ENCODE peak calls at places on chromosome 21, in nine cellular contexts. D is AG10803, F is tibial artery, Y is astrocyte of the spinal cord, H is cardiac muscle cell, K is fibroblast of mammary gland, Q is K562, X is AG04450, S is stomach. R is an unnamed sample.

GRCh38 chr21:36089946-36090345 is 20.1 kb downstream of the CBR1 start:
- DNase-seq in D (no peak), F (no peak), Y (no peak), H (no peak), K (no peak), Q (no peak), X (no peak), S (no peak), R (no peak)

GRCh38 chr21:46118305-46118870 is 20.5 kb downstream of the COL6A2 start:
- DNase-seq in D (no peak), F (peak), Y (no peak), H (no peak), K (peak), Q (no peak), X (no peak), S (no peak), R (no peak)

GRCh38 chr21:14850394-14850793 is 214.4 kb downstream of the NRIP1 start:
- DNase-seq in D (peak), F (no peak), Y (peak), H (peak), K (peak), Q (no peak), X (peak), S (no peak), R (no peak)

GRCh38 chr21:46214478-46215340 is 13.9 kb downstream of the LSS start:
- DNase-seq in D (no peak), F (peak), Y (no peak), H (no peak), K (no peak), Q (no peak), X (no peak), S (no peak), R (no peak)

GRCh38 chr21:23522750-23523149 is 2084.5 kb downstream of the MRPL39 start:
- DNase-seq in D (no peak), F (no peak), Y (no peak), H (no peak), K (no peak), Q (no peak), X (no peak), S (no peak), R (no peak)

GRCh38 chr21:24910591-24910990 is 696.7 kb downstream of the MRPL39 start:
- DNase-seq in D (no peak), F (no peak), Y (no peak), H (no peak), K (no peak), Q (no peak), X (no peak), S (no peak), R (no peak)

GRCh38 chr21:29175408-29176147 is 45.1 kb downstream of the MAP3K7CL start:
- DNase-seq in D (peak), F (no peak), Y (peak), H (peak), K (peak), Q (no peak), X (no peak), S (no peak), R (no peak)

GRCh38 chr21:31158789-31159581 is 120.7 kb upstream of the KRTAP19-8 start:
- DNase-seq in D (no peak), F (no peak), Y (peak), H (peak), K (no peak), Q (no peak), X (no peak), S (no peak), R (no peak)

GRCh38 chr21:14754259-14754604 is 208.1 kb upstream of the SAMSN1 start:
- DNase-seq in D (no peak), F (no peak), Y (no peak), H (no peak), K (no peak), Q (no peak), X (no peak), S (no peak), R (no peak)

GRCh38 chr21:35737899-35738341 is 322.4 kb downstream of the SETD4 start:
- DNase-seq in D (peak), F (peak), Y (peak), H (peak), K (peak), Q (no peak), X (no peak), S (no peak), R (peak)

GRCh38 chr21:21230672-21231071 is 232.5 kb downstream of the NCAM2 start:
- DNase-seq in D (no peak), F (no peak), Y (peak), H (peak), K (peak), Q (peak), X (no peak), S (no peak), R (no peak)

GRCh38 chr21:16181024-16181423 is 451.2 kb downstream of the USP25 start:
- DNase-seq in D (no peak), F (no peak), Y (peak), H (peak), K (peak), Q (no peak), X (no peak), S (no peak), R (no peak)

GRCh38 chr21:29418813-29419212 is 120.1 kb downstream of the BACH1 start:
- DNase-seq in D (no peak), F (no peak), Y (no peak), H (no peak), K (no peak), Q (no peak), X (no peak), S (no peak), R (no peak)

GRCh38 chr21:46402421-46402820 is 56.3 kb upstream of the DIP2A start:
- DNase-seq in D (no peak), F (no peak), Y (no peak), H (no peak), K (no peak), Q (no peak), X (no peak), S (no peak), R (no peak)

GRCh38 chr21:29125199-29125598 is 5.2 kb upstream of the MAP3K7CL start:
- DNase-seq in D (no peak), F (no peak), Y (no peak), H (no peak), K (no peak), Q (no peak), X (no peak), S (no peak), R (no peak)

GRCh38 chr21:46064870-46065214 is 33.1 kb upstream of the COL6A2 start:
- DNase-seq in D (no peak), F (peak), Y (no peak), H (no peak), K (no peak), Q (no peak), X (no peak), S (no peak), R (no peak)

GRCh38 chr21:46416551-46416950 is 42.1 kb upstream of the DIP2A start:
- DNase-seq in D (no peak), F (no peak), Y (no peak), H (no peak), K (no peak), Q (no peak), X (no peak), S (no peak), R (no peak)

GRCh38 chr21:36200089-36200561 is 43.5 kb downstream of the DOP1B start:
- DNase-seq in D (no peak), F (no peak), Y (no peak), H (no peak), K (no peak), Q (no peak), X (no peak), S (no peak), R (no peak)

GRCh38 chr21:46091118-46091517 is 6.8 kb upstream of the COL6A2 start:
- DNase-seq in D (no peak), F (no peak), Y (no peak), H (no peak), K (no peak), Q (no peak), X (no peak), S (no peak), R (no peak)

GRCh38 chr21:36425286-36425685 is 40.1 kb downstream of the CHAF1B start:
- DNase-seq in D (no peak), F (no peak), Y (peak), H (peak), K (peak), Q (no peak), X (peak), S (no peak), R (no peak)

GRCh38 chr21:22791986-22792560 is 1793.9 kb downstream of the NCAM2 start:
- DNase-seq in D (peak), F (no peak), Y (peak), H (peak), K (peak), Q (peak), X (peak), S (no peak), R (no peak)

GRCh38 chr21:40404319-40404906 is 442.5 kb downstream of the DSCAM start:
- DNase-seq in D (no peak), F (no peak), Y (peak), H (no peak), K (no peak), Q (no peak), X (no peak), S (no peak), R (no peak)

GRCh38 chr21:46215436-46216131 is 13.0 kb downstream of the LSS start:
- DNase-seq in D (no peak), F (peak), Y (no peak), H (no peak), K (no peak), Q (no peak), X (no peak), S (no peak), R (no peak)

GRCh38 chr21:29144736-29145353 is 14.4 kb downstream of the MAP3K7CL start:
- DNase-seq in D (peak), F (no peak), Y (no peak), H (no peak), K (peak), Q (no peak), X (no peak), S (no peak), R (no peak)

GRCh38 chr21:29078884-29079765 is 5.7 kb upstream of the CCT8 start:
- DNase-seq in D (no peak), F (no peak), Y (peak), H (no peak), K (peak), Q (peak), X (no peak), S (no peak), R (no peak)

GRCh38 chr21:15170614-15171013 is 105.8 kb upstream of the NRIP1 start:
- DNase-seq in D (no peak), F (no peak), Y (no peak), H (no peak), K (no peak), Q (no peak), X (no peak), S (no peak), R (no peak)

GRCh38 chr21:19523731-19524130 is 1120.1 kb upstream of the TMPRSS15 start:
- DNase-seq in D (no peak), F (no peak), Y (peak), H (no peak), K (peak), Q (no peak), X (no peak), S (no peak), R (no peak)

GRCh38 chr21:36385909-36386642 is 884 bp downstream of the CHAF1B start:
- DNase-seq in D (peak), F (no peak), Y (no peak), H (peak), K (peak), Q (no peak), X (no peak), S (no peak), R (no peak)

GRCh38 chr21:26732442-26733221 is 112.6 kb downstream of the ADAMTS1 start:
- DNase-seq in D (peak), F (no peak), Y (peak), H (peak), K (peak), Q (peak), X (peak), S (peak), R (no peak)

GRCh38 chr21:26614251-26614650 is 41.2 kb upstream of the CYYR1 start:
- DNase-seq in D (peak), F (no peak), Y (no peak), H (no peak), K (no peak), Q (no peak), X (no peak), S (no peak), R (no peak)

GRCh38 chr21:31500976-31501375 is 156.9 kb upstream of the TIAM1 start:
- DNase-seq in D (no peak), F (no peak), Y (no peak), H (no peak), K (no peak), Q (no peak), X (no peak), S (no peak), R (no peak)

GRCh38 chr21:28220670-28221069 is 772.0 kb downstream of the LTN1 start:
- DNase-seq in D (peak), F (no peak), Y (no peak), H (peak), K (peak), Q (no peak), X (no peak), S (no peak), R (no peak)

GRCh38 chr21:29261555-29262540 is 36.9 kb upstream of the BACH1 start:
- DNase-seq in D (no peak), F (no peak), Y (no peak), H (no peak), K (no peak), Q (no peak), X (no peak), S (no peak), R (no peak)

GRCh38 chr21:40471103-40471502 is 375.9 kb downstream of the DSCAM start:
- DNase-seq in D (no peak), F (no peak), Y (no peak), H (no peak), K (no peak), Q (no peak), X (no peak), S (no peak), R (no peak)

GRCh38 chr21:28334407-28334806 is 658.3 kb downstream of the LTN1 start:
- DNase-seq in D (no peak), F (no peak), Y (no peak), H (no peak), K (peak), Q (no peak), X (no peak), S (no peak), R (peak)

GRCh38 chr21:43812139-43812821 is 22.9 kb downstream of the RRP1 start:
- DNase-seq in D (peak), F (no peak), Y (no peak), H (no peak), K (no peak), Q (no peak), X (no peak), S (peak), R (no peak)

GRCh38 chr21:25402134-25402957 is 204.9 kb downstream of the MRPL39 start:
- DNase-seq in D (no peak), F (no peak), Y (no peak), H (no peak), K (no peak), Q (no peak), X (no peak), S (no peak), R (no peak)

GRCh38 chr21:19433623-19434022 is 1030.0 kb upstream of the TMPRSS15 start:
- DNase-seq in D (no peak), F (no peak), Y (no peak), H (no peak), K (no peak), Q (peak), X (no peak), S (no peak), R (no peak)

GRCh38 chr21:45013271-45013841 is 61.0 kb upstream of the ADARB1 start:
- DNase-seq in D (no peak), F (peak), Y (no peak), H (no peak), K (no peak), Q (peak), X (no peak), S (no peak), R (no peak)
- TF ChIP-seq CTCF in D (no peak), F (no peak), Y (peak), H (no peak), K (no peak), Q (no peak), X (no peak), S (no peak), R (no peak)

GRCh38 chr21:42784276-42784675 is 95.1 kb downstream of the WDR4 start:
- DNase-seq in D (no peak), F (no peak), Y (no peak), H (no peak), K (no peak), Q (no peak), X (no peak), S (peak), R (no peak)
- H3K4me3 ChIP-seq in D (no peak), F (no peak), Y (no peak), H (no peak), K (no peak), Q (no peak), X (no peak), S (no peak), R (no peak)

DNA sequence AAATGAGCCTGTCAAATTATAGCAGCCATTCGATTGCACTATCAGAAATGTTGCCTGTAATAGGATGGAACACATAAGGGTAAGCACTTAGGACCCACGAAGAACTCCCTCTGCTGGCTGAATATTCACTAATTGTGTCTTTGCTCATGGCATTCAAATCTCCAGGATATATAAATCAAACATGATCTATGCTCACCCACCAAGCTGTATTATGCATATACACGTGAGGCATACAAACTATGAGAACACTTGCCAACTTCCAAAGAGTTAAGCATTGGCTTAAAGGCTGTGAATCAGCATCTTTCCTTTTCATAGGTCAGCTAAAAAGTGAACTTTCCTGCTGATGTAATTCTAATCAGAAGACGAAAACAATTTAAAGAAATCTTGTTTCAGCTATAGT is 34.5 kb downstream of the TMPRSS15 start:
- DNase-seq in D (no peak), F (no peak), Y (peak), H (no peak), K (peak), Q (no peak), X (no peak), S (no peak), R (no peak)
- TF ChIP-seq CTCF in D (no peak), F (no peak), Y (peak), H (no peak), K (peak), Q (no peak), X (no peak), S (no peak), R (peak)

DNA sequence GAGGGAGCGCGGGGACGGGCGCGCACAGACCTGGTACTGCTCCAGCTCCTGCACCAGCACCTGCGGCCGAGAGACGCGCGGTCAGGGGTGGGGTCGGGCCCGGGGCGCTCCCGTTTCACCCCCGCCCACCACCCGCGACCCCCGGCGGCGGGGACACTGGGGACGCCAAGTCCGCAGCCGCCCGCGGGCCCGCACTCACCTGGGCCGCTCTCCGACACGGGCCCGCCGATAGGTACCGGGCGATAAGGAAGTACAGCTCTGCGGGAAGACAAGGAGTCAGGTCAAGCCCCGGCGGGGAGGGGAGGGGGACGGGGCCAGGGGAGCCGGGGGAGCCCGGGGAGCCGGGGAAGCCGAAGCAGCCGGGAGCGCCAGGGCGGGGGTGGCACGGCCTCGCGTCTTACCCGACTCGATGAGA is 383 bp downstream of the BRWD1 start:
- DNase-seq in D (no peak), F (peak), Y (no peak), H (no peak), K (no peak), Q (no peak), X (no peak), S (peak), R (no peak)
- H3K4me3 ChIP-seq in D (peak), F (peak), Y (peak), H (peak), K (peak), Q (peak), X (peak), S (peak), R (peak)

DNA sequence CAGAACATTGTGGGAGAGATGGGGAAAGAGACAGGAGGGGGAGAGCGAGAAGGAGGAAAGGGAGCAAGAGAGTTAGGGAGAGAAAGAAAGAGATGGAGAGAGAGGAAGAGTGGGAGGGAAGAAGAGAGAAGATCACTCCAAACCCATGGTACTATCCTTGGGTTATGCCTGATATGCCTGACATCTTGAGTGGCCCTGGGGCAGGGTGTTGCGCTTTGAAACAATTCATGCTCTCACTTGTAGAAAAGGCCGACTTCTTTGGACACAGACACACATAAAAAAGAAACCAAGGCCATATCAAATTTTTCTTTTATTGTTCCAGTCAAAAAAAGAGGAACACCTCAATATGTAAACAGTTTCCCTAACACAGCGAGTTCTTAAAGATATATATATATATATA is 240.5 kb downstream of the DYRK1A start:
- DNase-seq in D (no peak), F (no peak), Y (no peak), H (no peak), K (no peak), Q (no peak), X (no peak), S (no peak), R (no peak)
- TF ChIP-seq CTCF in D (no peak), F (no peak), Y (no peak), H (no peak), K (no peak), Q (no peak), X (no peak), S (no peak), R (no peak)

DNA sequence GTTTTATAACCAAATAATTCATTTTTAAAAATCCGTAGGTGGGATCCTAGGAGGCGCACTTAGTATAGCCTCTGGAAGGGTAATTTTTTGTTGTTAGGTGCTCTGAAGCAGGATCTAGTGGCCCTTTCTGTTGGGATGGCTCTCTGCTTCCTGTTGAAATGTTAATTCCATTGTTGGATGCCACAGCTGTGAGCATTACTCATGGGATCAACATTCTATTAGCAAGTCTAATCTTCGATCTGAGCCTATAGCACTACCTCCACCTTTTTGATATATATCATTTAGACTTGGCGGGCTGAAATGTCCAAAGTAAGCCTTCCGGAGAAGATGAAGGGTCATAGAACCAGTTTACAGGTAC is 1.3 kb downstream of the CXADR start:
- DNase-seq in D (no peak), F (no peak), Y (peak), H (no peak), K (no peak), Q (no peak), X (no peak), S (no peak), R (peak)
- H3K4me3 ChIP-seq in D (no peak), F (no peak), Y (peak), H (peak), K (no peak), Q (no peak), X (peak), S (peak), R (peak)

GRCh38 chr21:34524671-34525601 is 12.9 kb upstream of the KCNE1 start:
- DNase-seq in D (peak), F (no peak), Y (peak), H (peak), K (peak), Q (no peak), X (no peak), S (no peak), R (no peak)
- TF ChIP-seq CTCF in D (peak), F (no peak), Y (no peak), H (no peak), K (no peak), Q (no peak), X (no peak), S (no peak), R (no peak)

GRCh38 chr21:32569261-32570230 is 15.8 kb downstream of the TCP10L start:
- DNase-seq in D (peak), F (peak), Y (peak), H (peak), K (peak), Q (peak), X (peak), S (peak), R (peak)

GRCh38 chr21:32574946-32575925 is 10.1 kb downstream of the TCP10L start:
- DNase-seq in D (no peak), F (no peak), Y (no peak), H (no peak), K (no peak), Q (no peak), X (no peak), S (no peak), R (no peak)

GRCh38 chr21:32570456-32570855 is 14.9 kb downstream of the TCP10L start:
- DNase-seq in D (no peak), F (no peak), Y (no peak), H (no peak), K (no peak), Q (no peak), X (no peak), S (no peak), R (no peak)

GRCh38 chr21:32576011-32576410 is 9.3 kb downstream of the TCP10L start:
- DNase-seq in D (no peak), F (no peak), Y (no peak), H (no peak), K (no peak), Q (no peak), X (no peak), S (no peak), R (no peak)

GRCh38 chr21:32572574-32573420 is 12.5 kb downstream of the TCP10L start:
- DNase-seq in D (no peak), F (no peak), Y (no peak), H (no peak), K (no peak), Q (peak), X (no peak), S (peak), R (no peak)
- H3K4me3 ChIP-seq in D (no peak), F (no peak), Y (no peak), H (no peak), K (no peak), Q (no peak), X (no peak), S (peak), R (no peak)

R was measured in epithelial cell of proximal tubule.